ENCODE peak calls at places on chromosomes 2 and 18, in nine cellular contexts. V is T-helper 9 cell; C is brain microvascular endothelial cell; S is psoas muscle; Q is stimulated activated CD4-positive, alpha-beta T cell treated with anti-CD3 and anti-CD28 coated beads, Interleukin-1b, Interleukin-23, amount 100 ng/mL, for 48 hours; J is fibroblast of mammary gland; E is NCI-H2171; D is HCEC 1CT; U is epithelial cell of esophagus. R is an unnamed sample.

GRCh38 chr2:44731505-44731904 is 210.0 kb upstream of the SIX3 start:
- DNase-seq in C (no peak), Q (no peak), J (no peak), V (no peak), U (no peak), D (no peak), S (no peak), E (no peak), R (no peak)

GRCh38 chr2:54303631-54304030 is 47.6 kb upstream of the TSPYL6 start:
- DNase-seq in U (no peak), E (no peak), C (no peak), V (no peak), S (no peak), Q (no peak), D (no peak), J (no peak), R (no peak)

GRCh38 chr2:168773719-168774521 is 28.5 kb upstream of the NOSTRIN start:
- DNase-seq in U (peak; percentile 69), E (no peak), S (peak; percentile 59), D (peak; percentile 64), C (peak; percentile 67), Q (peak; percentile 27), J (peak; percentile 76), V (no peak), R (peak; percentile 67)

GRCh38 chr18:48833701-48834394 is 116.9 kb downstream of the SMAD7 start:
- DNase-seq in J (peak; percentile 14), E (no peak), U (peak; percentile 60), V (peak; percentile 44), D (no peak), S (peak; percentile 38), C (no peak), Q (peak; percentile 72), R (peak; percentile 67)

GRCh38 chr2:112725545-112726457 is 5.0 kb downstream of the NT5DC4 start:
- DNase-seq in V (no peak), Q (no peak), D (no peak), U (peak; percentile 31), E (no peak), S (no peak), C (no peak), J (no peak), R (no peak)

GRCh38 chr2:231187736-231188505 is 10.5 kb upstream of the ARMC9 start:
- DNase-seq in V (no peak), S (no peak), D (no peak), E (no peak), J (peak; percentile 74), U (no peak), C (peak; percentile 66), Q (no peak), R (peak; percentile 34)

GRCh38 chr18:79857082-79857661 is 59.4 kb downstream of the KCNG2 start:
- DNase-seq in D (no peak), J (peak; percentile 70), Q (no peak), S (peak; percentile 36), C (peak; percentile 37), V (no peak), U (peak; percentile 2), E (no peak), R (peak; percentile 9)

GRCh38 chr2:162574615-162575452 is 230.9 kb downstream of the GCA start:
- DNase-seq in V (no peak), C (no peak), J (no peak), S (no peak), Q (no peak), E (no peak), D (no peak), U (no peak), R (no peak)

GRCh38 chr2:8626572-8626971 is 55.3 kb upstream of the ID2 start:
- DNase-seq in E (no peak), D (no peak), S (no peak), Q (no peak), C (no peak), U (no peak), J (no peak), V (no peak), R (no peak)

GRCh38 chr2:64462940-64463339 is 9.0 kb downstream of the LGALSL start:
- DNase-seq in C (no peak), S (no peak), D (peak; percentile 27), Q (no peak), J (peak; percentile 68), U (peak; percentile 57), V (no peak), E (no peak), R (no peak)

GRCh38 chr18:8984131-8984670 is 118.3 kb upstream of the NDUFV2 start:
- DNase-seq in E (no peak), C (no peak), D (no peak), U (peak; percentile 59), Q (no peak), V (no peak), S (no peak), J (no peak), R (no peak)

GRCh38 chr18:74378179-74378682 is 62.6 kb downstream of the C18orf63 start:
- DNase-seq in S (peak; percentile 64), V (no peak), J (peak; percentile 72), U (no peak), Q (no peak), E (no peak), C (no peak), D (no peak), R (peak; percentile 15)

GRCh38 chr2:3173031-3173430 is 204.6 kb downstream of the EIPR1 start:
- DNase-seq in E (no peak), C (no peak), U (no peak), Q (no peak), V (no peak), J (no peak), D (no peak), S (no peak), R (no peak)

GRCh38 chr18:75364512-75364911 is 63.0 kb downstream of the SMIM21 start:
- DNase-seq in U (no peak), E (no peak), J (peak; percentile 6), C (no peak), V (no peak), Q (no peak), D (no peak), S (no peak), R (no peak)

GRCh38 chr18:23281626-23282436 is 146.5 kb downstream of the CABLES1 start:
- DNase-seq in E (no peak), U (peak; percentile 91), Q (no peak), C (no peak), S (no peak), J (no peak), D (no peak), V (no peak), R (peak; percentile 69)

GRCh38 chr2:190431907-190432306 is 23.8 kb downstream of the MFSD6 start:
- DNase-seq in V (no peak), Q (no peak), U (no peak), E (no peak), J (no peak), C (no peak), D (no peak), S (no peak), R (no peak)

GRCh38 chr18:55405655-55406373 is 182.2 kb downstream of the TCF4 start:
- DNase-seq in D (peak; percentile 85), Q (no peak), U (peak; percentile 88), E (peak; percentile 93), V (no peak), J (peak; percentile 95), S (peak; percentile 94), C (peak; percentile 99), R (peak; percentile 86)

GRCh38 chr2:53511549-53511948 is 256.1 kb upstream of the CHAC2 start:
- DNase-seq in E (no peak), C (no peak), Q (no peak), J (no peak), U (no peak), S (no peak), D (no peak), V (no peak), R (no peak)

GRCh38 chr2:98869272-98869641 is 66.8 kb downstream of the CRACDL start:
- DNase-seq in Q (no peak), S (no peak), D (no peak), U (peak; percentile 92), E (peak; percentile 11), V (no peak), J (no peak), C (no peak), R (no peak)

GRCh38 chr2:172845008-172845670 is 109.5 kb downstream of the RAPGEF4 start:
- DNase-seq in C (no peak), V (no peak), J (no peak), D (no peak), S (no peak), U (no peak), E (peak; percentile 3), Q (no peak), R (no peak)

GRCh38 chr2:238968616-238969394 is 120.9 kb downstream of the TWIST2 start:
- DNase-seq in J (no peak), D (no peak), Q (no peak), U (no peak), C (no peak), S (no peak), V (no peak), E (no peak), R (no peak)

GRCh38 chr2:167212054-167212648 is 323.9 kb downstream of the XIRP2 start:
- DNase-seq in D (peak; percentile 51), J (peak; percentile 76), E (peak; percentile 5), U (peak; percentile 66), C (peak; percentile 57), Q (peak; percentile 3), V (no peak), S (no peak), R (peak; percentile 7)

GRCh38 chr18:35588995-35589394 is 7.5 kb downstream of the GALNT1 start:
- DNase-seq in U (peak; percentile 17), E (no peak), J (no peak), C (no peak), D (no peak), V (peak; percentile 6), Q (no peak), S (no peak), R (no peak)

GRCh38 chr2:44543773-44544725 is 182.3 kb downstream of the CAMKMT start:
- DNase-seq in E (no peak), J (no peak), Q (no peak), C (no peak), U (peak; percentile 81), D (no peak), V (no peak), S (no peak), R (no peak)

GRCh38 chr2:25494626-25495025 is 152.9 kb upstream of the DNMT3A start:
- DNase-seq in C (peak; percentile 34), D (no peak), V (no peak), Q (no peak), U (no peak), J (no peak), E (no peak), S (no peak), R (no peak)

GRCh38 chr2:60553992-60554648 is 666 bp upstream of the BCL11A start:
- DNase-seq in V (no peak), S (peak; percentile 52), E (no peak), U (peak; percentile 48), Q (no peak), J (no peak), C (no peak), D (peak; percentile 10), R (peak; percentile 67)

GRCh38 chr2:1856922-1857321 is 112.6 kb upstream of the PXDN start:
- DNase-seq in J (peak; percentile 46), D (no peak), E (no peak), C (peak; percentile 20), S (no peak), Q (no peak), U (no peak), V (no peak), R (peak; percentile 68)

GRCh38 chr2:201261471-201261870 is 1.1 kb downstream of the CASP8 start:
- DNase-seq in D (no peak), Q (peak; percentile 67), V (peak; percentile 51), S (peak; percentile 52), E (no peak), C (no peak), U (no peak), J (no peak), R (no peak)

GRCh38 chr2:235605999-235606715 is 112.3 kb downstream of the AGAP1 start:
- DNase-seq in J (peak; percentile 81), V (no peak), E (no peak), D (peak; percentile 75), C (peak; percentile 69), U (no peak), Q (no peak), S (no peak), R (no peak)

GRCh38 chr2:105678346-105678745 is 66.4 kb upstream of the NCK2 start:
- DNase-seq in C (no peak), U (peak; percentile 58), E (no peak), Q (no peak), J (no peak), V (no peak), S (no peak), D (no peak), R (no peak)

GRCh38 chr18:62537946-62538345 is 15.1 kb downstream of the ZCCHC2 start:
- DNase-seq in V (no peak), U (peak; percentile 88), C (no peak), J (no peak), Q (no peak), S (no peak), E (no peak), D (no peak), R (no peak)